ENCODE peak calls at places on chromosomes 11 and 22, in seven cellular contexts. One of them, this sample, is unnamed.

GRCh38 chr11:93587858-93588581 is 44.8 kb upstream of the SMCO4 start:
- DNase-seq in neuronal stem cell: no peak
- DNase-seq in mesenchymal stem cell: no peak
- DNase-seq in H9: no peak
- DNase-seq in H1: no peak
- DNase-seq in IMR-90: no peak
- DNase-seq in mesendoderm: no peak
- DNase-seq in this sample: peak; percentile 62

GRCh38 chr11:78961938-78962701 is 387.5 kb upstream of the NARS2 start:
- DNase-seq in mesendoderm: peak; percentile 91
- DNase-seq in H9: peak; percentile 91
- DNase-seq in IMR-90: peak; percentile 48
- DNase-seq in mesenchymal stem cell: peak; percentile 37
- DNase-seq in neuronal stem cell: peak; percentile 85
- DNase-seq in H1: peak; percentile 71
- DNase-seq in this sample: no peak

GRCh38 chr11:71251761-71252433 is 480 bp downstream of the SHANK2 start:
- DNase-seq in IMR-90: no peak
- DNase-seq in H9: peak; percentile 69
- DNase-seq in mesenchymal stem cell: peak; percentile 54
- DNase-seq in H1: peak; percentile 86
- DNase-seq in mesendoderm: peak; percentile 57
- DNase-seq in neuronal stem cell: peak; percentile 63
- DNase-seq in this sample: peak; percentile 53

GRCh38 chr11:20854214-20854613 is 184.8 kb downstream of the NELL1 start:
- DNase-seq in mesenchymal stem cell: no peak
- DNase-seq in mesendoderm: peak; percentile 48
- DNase-seq in H1: no peak
- DNase-seq in H9: no peak
- DNase-seq in IMR-90: no peak
- DNase-seq in neuronal stem cell: peak; percentile 45
- DNase-seq in this sample: no peak

GRCh38 chr11:69509846-69510390 is 28.5 kb downstream of the LINC01488 start:
- DNase-seq in H9: no peak
- DNase-seq in mesendoderm: no peak
- DNase-seq in mesenchymal stem cell: no peak
- DNase-seq in neuronal stem cell: no peak
- DNase-seq in H1: no peak
- DNase-seq in IMR-90: no peak
- DNase-seq in this sample: no peak

GRCh38 chr11:126929186-126930085 is 71.1 kb downstream of the KIRREL3 start:
- DNase-seq in neuronal stem cell: no peak
- DNase-seq in mesendoderm: no peak
- DNase-seq in IMR-90: peak; percentile 84
- DNase-seq in mesenchymal stem cell: no peak
- DNase-seq in H1: no peak
- DNase-seq in H9: no peak
- DNase-seq in this sample: no peak

GRCh38 chr22:47610766-47611165 is 848.3 kb downstream of the TBC1D22A start:
- DNase-seq in mesendoderm: no peak
- DNase-seq in IMR-90: no peak
- DNase-seq in H1: no peak
- DNase-seq in H9: no peak
- DNase-seq in mesenchymal stem cell: no peak
- DNase-seq in neuronal stem cell: no peak
- DNase-seq in this sample: no peak

GRCh38 chr11:34646431-34646830 is 25.5 kb downstream of the EHF start:
- DNase-seq in neuronal stem cell: no peak
- DNase-seq in mesendoderm: no peak
- DNase-seq in H1: no peak
- DNase-seq in IMR-90: no peak
- DNase-seq in mesenchymal stem cell: no peak
- DNase-seq in H9: no peak
- DNase-seq in this sample: no peak

GRCh38 chr11:8932564-8933180 is at the start of gene C11orf16:
- DNase-seq in mesenchymal stem cell: no peak
- DNase-seq in H9: peak; percentile 67
- DNase-seq in IMR-90: no peak
- DNase-seq in neuronal stem cell: no peak
- DNase-seq in mesendoderm: peak; percentile 78
- DNase-seq in H1: no peak
- DNase-seq in this sample: no peak

GRCh38 chr11:11534981-11535380 is 86.8 kb downstream of the GALNT18 start:
- DNase-seq in IMR-90: peak; percentile 37
- DNase-seq in H1: no peak
- DNase-seq in H9: no peak
- DNase-seq in neuronal stem cell: no peak
- DNase-seq in mesenchymal stem cell: no peak
- DNase-seq in mesendoderm: no peak
- DNase-seq in this sample: no peak

GRCh38 chr11:114082415-114082748 is 22.9 kb downstream of the ZBTB16 start:
- DNase-seq in H9: no peak
- DNase-seq in IMR-90: no peak
- DNase-seq in mesenchymal stem cell: peak; percentile 63
- DNase-seq in H1: no peak
- DNase-seq in neuronal stem cell: no peak
- DNase-seq in mesendoderm: no peak
- DNase-seq in this sample: no peak

GRCh38 chr11:119371778-119372182 is 9.7 kb downstream of the USP2 start:
- DNase-seq in mesenchymal stem cell: no peak
- DNase-seq in mesendoderm: no peak
- DNase-seq in IMR-90: no peak
- DNase-seq in H1: no peak
- DNase-seq in neuronal stem cell: no peak
- DNase-seq in H9: peak; percentile 23
- DNase-seq in this sample: no peak

GRCh38 chr11:111455291-111456085 is 56.7 kb downstream of the BTG4 start:
- DNase-seq in H1: no peak
- DNase-seq in IMR-90: no peak
- DNase-seq in mesenchymal stem cell: no peak
- DNase-seq in neuronal stem cell: no peak
- DNase-seq in mesendoderm: no peak
- DNase-seq in H9: peak; percentile 64
- DNase-seq in this sample: no peak

GRCh38 chr11:111452146-111452545 is 60.0 kb downstream of the BTG4 start:
- DNase-seq in mesendoderm: no peak
- DNase-seq in H1: peak; percentile 37
- DNase-seq in IMR-90: peak; percentile 82
- DNase-seq in H9: no peak
- DNase-seq in mesenchymal stem cell: no peak
- DNase-seq in neuronal stem cell: no peak
- DNase-seq in this sample: no peak

GRCh38 chr11:111450480-111451320 is 61.5 kb downstream of the BTG4 start:
- DNase-seq in H9: no peak
- DNase-seq in mesendoderm: no peak
- DNase-seq in mesenchymal stem cell: no peak
- DNase-seq in neuronal stem cell: no peak
- DNase-seq in IMR-90: peak; percentile 48
- DNase-seq in H1: no peak
- DNase-seq in this sample: no peak

GRCh38 chr11:111454561-111455192 is 57.5 kb downstream of the BTG4 start:
- DNase-seq in mesendoderm: peak; percentile 76
- DNase-seq in H1: peak; percentile 88
- DNase-seq in neuronal stem cell: peak; percentile 47
- DNase-seq in mesenchymal stem cell: peak; percentile 65
- DNase-seq in H9: peak; percentile 84
- DNase-seq in IMR-90: peak; percentile 73
- DNase-seq in this sample: peak; percentile 22

GRCh38 chr11:111452817-111453607 is 59.2 kb downstream of the BTG4 start:
- DNase-seq in mesenchymal stem cell: no peak
- DNase-seq in H9: no peak
- DNase-seq in H1: no peak
- DNase-seq in IMR-90: no peak
- DNase-seq in mesendoderm: no peak
- DNase-seq in neuronal stem cell: no peak
- DNase-seq in this sample: no peak
- H3K27ac ChIP-seq in mesenchymal stem cell: no peak overlapping the region
- H3K27ac ChIP-seq in H9: no peak overlapping the region
- H3K27ac ChIP-seq in H1: no peak overlapping the region
- H3K27ac ChIP-seq in IMR-90: no peak overlapping the region
- H3K27ac ChIP-seq in mesendoderm: no peak overlapping the region
- H3K27ac ChIP-seq in neuronal stem cell: no peak overlapping the region
- H3K27ac ChIP-seq in this sample: no peak overlapping the region

GRCh38 chr11:75189911-75190310 is 39.0 kb downstream of the SLCO2B1 start:
- DNase-seq in H1: no peak
- DNase-seq in mesenchymal stem cell: no peak
- DNase-seq in mesendoderm: no peak
- DNase-seq in neuronal stem cell: no peak
- DNase-seq in IMR-90: no peak
- DNase-seq in H9: no peak
- DNase-seq in this sample: no peak
- H3K18ac ChIP-seq in H1: no peak overlapping the region
- H3K18ac ChIP-seq in mesenchymal stem cell: no peak overlapping the region
- H3K18ac ChIP-seq in mesendoderm: no peak overlapping the region
- H3K18ac ChIP-seq in neuronal stem cell: no peak overlapping the region
- H3K18ac ChIP-seq in IMR-90: no peak overlapping the region
- H3K18ac ChIP-seq in H9: no peak overlapping the region
- H3K18ac ChIP-seq in this sample: peak overlapping the region; percentile 24

GRCh38 chr22:20440637-20441591 is 3.3 kb upstream of the SCARF2 start:
- DNase-seq in mesendoderm: no peak
- DNase-seq in mesenchymal stem cell: no peak
- DNase-seq in H9: no peak
- DNase-seq in H1: no peak
- DNase-seq in neuronal stem cell: no peak
- DNase-seq in IMR-90: no peak
- DNase-seq in this sample: no peak
- H3K27ac ChIP-seq in mesendoderm: no peak overlapping the region
- H3K27ac ChIP-seq in mesenchymal stem cell: no peak overlapping the region
- H3K27ac ChIP-seq in H9: no peak overlapping the region
- H3K27ac ChIP-seq in H1: no peak overlapping the region
- H3K27ac ChIP-seq in neuronal stem cell: no peak overlapping the region
- H3K27ac ChIP-seq in IMR-90: no peak overlapping the region
- H3K27ac ChIP-seq in this sample: no peak overlapping the region

DNA sequence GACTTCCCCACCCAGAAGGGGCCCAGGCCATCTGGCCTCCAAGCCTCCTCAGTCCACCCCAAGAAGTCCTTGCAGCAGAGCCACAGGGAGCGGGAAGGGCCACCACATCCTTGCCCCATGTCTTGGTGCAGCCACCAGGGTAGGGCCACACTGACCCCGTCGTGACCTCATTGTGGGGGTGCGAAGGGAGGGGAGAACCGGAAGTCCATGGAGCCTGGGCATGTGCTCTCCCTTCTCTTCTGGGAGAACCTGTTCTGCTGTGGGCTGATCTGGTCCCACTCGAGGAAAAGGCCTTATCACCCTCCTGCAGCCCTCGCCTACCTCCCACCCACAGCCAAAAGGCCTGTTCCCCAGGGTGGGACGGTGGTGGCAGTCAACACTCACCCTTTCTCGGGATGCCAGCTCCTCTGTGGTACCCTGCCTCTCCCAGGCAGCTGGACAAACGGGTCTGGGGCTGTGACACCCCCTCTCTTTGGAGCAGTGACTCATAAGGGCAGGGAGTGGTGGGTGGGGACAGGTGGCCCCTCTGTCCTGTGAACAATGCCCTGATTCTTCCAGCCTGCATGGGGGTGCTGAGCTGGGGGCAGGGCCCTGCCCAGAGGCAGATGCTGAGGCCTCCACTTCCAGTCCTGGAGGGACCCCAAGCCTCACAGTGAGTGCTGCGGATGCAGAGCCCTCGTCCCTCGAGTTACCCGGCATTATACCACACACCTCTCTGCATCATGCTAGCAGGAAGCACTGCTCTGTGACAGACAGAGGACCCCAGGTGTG is 14.6 kb upstream of the CTSD start:
- DNase-seq in neuronal stem cell: no peak
- DNase-seq in H1: no peak
- DNase-seq in IMR-90: no peak
- DNase-seq in mesenchymal stem cell: no peak
- DNase-seq in mesendoderm: no peak
- DNase-seq in H9: no peak
- DNase-seq in this sample: no peak
- H3K18ac ChIP-seq in neuronal stem cell: peak overlapping the region; percentile 83
- H3K18ac ChIP-seq in H1: no peak overlapping the region
- H3K18ac ChIP-seq in IMR-90: no peak overlapping the region
- H3K18ac ChIP-seq in mesenchymal stem cell: peak overlapping the region; percentile 14
- H3K18ac ChIP-seq in mesendoderm: no peak overlapping the region
- H3K18ac ChIP-seq in H9: no peak overlapping the region
- H3K18ac ChIP-seq in this sample: no peak overlapping the region

DNA sequence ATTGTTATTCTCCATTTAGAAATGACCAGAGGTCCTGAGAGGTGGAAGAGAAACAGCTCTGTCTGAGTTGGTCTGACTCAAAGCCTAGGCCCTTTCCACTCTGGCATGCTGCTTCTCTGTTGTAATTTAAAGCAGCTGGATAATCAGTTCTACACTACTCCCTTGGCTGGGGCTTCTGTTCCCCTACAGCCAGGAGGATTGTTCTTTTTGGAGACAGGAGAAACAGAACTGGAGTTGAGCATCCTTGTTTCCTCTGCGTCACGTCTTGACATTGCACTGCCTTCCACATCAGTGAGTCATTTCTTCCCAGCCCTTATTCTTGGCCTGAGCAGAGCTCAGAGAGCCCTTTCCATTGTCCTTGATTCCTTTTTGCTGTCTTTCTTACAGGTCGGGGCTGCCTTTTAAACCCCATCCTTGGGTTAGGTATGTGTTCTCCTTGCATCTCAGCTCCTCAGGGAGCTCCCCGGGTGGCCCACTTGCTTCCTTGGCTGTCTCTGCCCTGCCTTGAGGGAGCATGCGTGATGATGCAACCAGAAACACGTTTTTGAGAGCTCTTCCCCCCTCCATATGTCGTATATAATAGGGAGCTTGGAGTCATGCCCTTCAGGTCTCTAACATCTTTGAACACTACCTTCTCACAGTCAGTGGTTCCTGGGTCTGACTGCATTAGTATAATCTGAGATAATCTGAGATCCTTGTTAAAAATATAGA is 35.7 kb downstream of the CYB5R2 start:
- DNase-seq in neuronal stem cell: no peak
- DNase-seq in IMR-90: peak; percentile 65
- DNase-seq in H1: no peak
- DNase-seq in mesenchymal stem cell: peak; percentile 51
- DNase-seq in H9: no peak
- DNase-seq in mesendoderm: peak; percentile 11
- DNase-seq in this sample: no peak
- H3K27ac ChIP-seq in neuronal stem cell: no peak overlapping the region
- H3K27ac ChIP-seq in IMR-90: no peak overlapping the region
- H3K27ac ChIP-seq in H1: no peak overlapping the region
- H3K27ac ChIP-seq in mesenchymal stem cell: no peak overlapping the region
- H3K27ac ChIP-seq in H9: no peak overlapping the region
- H3K27ac ChIP-seq in mesendoderm: no peak overlapping the region
- H3K27ac ChIP-seq in this sample: no peak overlapping the region